ENCODE peak calls at places on chromosomes 12 and 14, in four cellular contexts. Y is tibial nerve, Z is PC-3, E is left lung. X is an unnamed sample.

GRCh38 chr14:89241934-89242670 is 174.9 kb downstream of the FOXN3 start:
- DNase-seq in Y (no peak), Z (peak; percentile 13), E (no peak), X (no peak)

GRCh38 chr14:102584871-102585869 is 7.3 kb upstream of the RCOR1 start:
- DNase-seq in Y (no peak), Z (peak; percentile 58), E (peak; percentile 58), X (no peak)

GRCh38 chr12:40819427-40820108 is 127.3 kb downstream of the CNTN1 start:
- DNase-seq in Y (no peak), Z (no peak), E (peak; percentile 55), X (no peak)

GRCh38 chr12:1801285-1801975 is 18.9 kb upstream of the LRTM2 start:
- DNase-seq in Y (peak; percentile 9), Z (no peak), E (peak; percentile 37), X (no peak)

GRCh38 chr14:93286212-93286890 is 46.5 kb downstream of the BTBD7 start:
- DNase-seq in Y (no peak), Z (no peak), E (no peak), X (no peak)

GRCh38 chr12:106913456-106913855 is 42.3 kb upstream of the TMEM263 start:
- DNase-seq in Y (no peak), Z (no peak), E (peak; percentile 43), X (no peak)

GRCh38 chr14:71690478-71690877 is 241.8 kb upstream of the RGS6 start:
- DNase-seq in Y (no peak), Z (no peak), E (no peak), X (no peak)

GRCh38 chr12:56086096-56086495 is 6.1 kb downstream of the ERBB3 start:
- DNase-seq in Y (no peak), Z (peak; percentile 90), E (no peak), X (no peak)

GRCh38 chr12:30829876-30830275 is 75.1 kb upstream of the CAPRIN2 start:
- DNase-seq in Y (no peak), Z (no peak), E (no peak), X (no peak)

GRCh38 chr14:96285667-96286066 is 29.7 kb downstream of the BDKRB1 start:
- DNase-seq in Y (no peak), Z (no peak), E (no peak), X (no peak)

GRCh38 chr14:69693823-69694729 is 72.9 kb upstream of the SRSF5 start:
- DNase-seq in Y (no peak), Z (no peak), E (no peak), X (no peak)

GRCh38 chr12:64186789-64187188 is 35.3 kb downstream of the KICS2 start:
- DNase-seq in Y (no peak), Z (peak; percentile 50), E (no peak), X (no peak)

GRCh38 chr14:68222726-68223125 is 403.1 kb downstream of the RAD51B start:
- DNase-seq in Y (no peak), Z (no peak), E (no peak), X (no peak)

GRCh38 chr12:79344855-79345840 is 345.6 kb downstream of the PAWR start:
- DNase-seq in Y (no peak), Z (peak; percentile 77), E (no peak), X (no peak)

GRCh38 chr14:65287264-65288131 is 125.0 kb upstream of the FUT8 start:
- DNase-seq in Y (no peak), Z (no peak), E (peak; percentile 71), X (peak; percentile 6)

GRCh38 chr12:51549637-51550036 is 41.4 kb upstream of the SCN8A start:
- DNase-seq in Y (no peak), Z (no peak), E (no peak), X (no peak)

GRCh38 chr12:3034067-3034750 is 43.0 kb upstream of the TSPAN9 start:
- DNase-seq in Y (peak; percentile 31), Z (peak; percentile 59), E (no peak), X (no peak)

GRCh38 chr14:54893151-54893760 is 9.4 kb downstream of the GCH1 start:
- DNase-seq in Y (no peak), Z (peak; percentile 99), E (no peak), X (no peak)

GRCh38 chr12:1429980-1430379 is 164.4 kb downstream of the FBXL14 start:
- DNase-seq in Y (no peak), Z (peak; percentile 56), E (no peak), X (no peak)

GRCh38 chr12:93784339-93785086 is 107.3 kb downstream of the CRADD start:
- DNase-seq in Y (peak; percentile 30), Z (peak; percentile 79), E (no peak), X (peak; percentile 18)

GRCh38 chr14:97776890-97777564 is 979.8 kb downstream of the VRK1 start:
- DNase-seq in Y (no peak), Z (peak; percentile 68), E (no peak), X (no peak)

GRCh38 chr12:57889541-57889989 is 43.0 kb upstream of the CTDSP2 start:
- DNase-seq in Y (peak; percentile 67), Z (no peak), E (peak; percentile 78), X (no peak)

GRCh38 chr14:67942311-67942710 is 122.7 kb downstream of the RAD51B start:
- DNase-seq in Y (no peak), Z (no peak), E (no peak), X (no peak)

GRCh38 chr12:45638386-45638785 is 91.1 kb upstream of the ARID2 start:
- DNase-seq in Y (no peak), Z (no peak), E (no peak), X (no peak)

GRCh38 chr12:54369597-54370217 is 5.4 kb upstream of the GPR84 start:
- DNase-seq in Y (no peak), Z (no peak), E (no peak), X (no peak)

GRCh38 chr14:32254952-32255679 is 52.0 kb upstream of the RNU6-8 start:
- DNase-seq in Y (peak; percentile 62), Z (peak; percentile 83), E (no peak), X (peak; percentile 14)

GRCh38 chr12:62166525-62166924 is 93.7 kb upstream of the USP15 start:
- DNase-seq in Y (no peak), Z (no peak), E (no peak), X (no peak)

GRCh38 chr14:42013560-42013959 is 406.9 kb downstream of the LRFN5 start:
- DNase-seq in Y (no peak), Z (peak; percentile 59), E (no peak), X (no peak)

GRCh38 chr12:106030210-106031175 is 108.3 kb downstream of the NUAK1 start:
- DNase-seq in Y (no peak), Z (peak; percentile 93), E (no peak), X (no peak)

GRCh38 chr12:24488091-24488596 is 460.8 kb downstream of the BCAT1 start:
- DNase-seq in Y (no peak), Z (peak; percentile 4), E (no peak), X (no peak)

GRCh38 chr12:51127050-51127729 is 43.8 kb upstream of the CSRNP2 start:
- DNase-seq in Y (no peak), Z (no peak), E (no peak), X (no peak)

GRCh38 chr14:103292426-103293374 is 41.3 kb upstream of the EIF5 start:
- DNase-seq in Y (peak; percentile 67), Z (peak; percentile 84), E (peak; percentile 90), X (peak; percentile 38)

GRCh38 chr14:73239463-73240241 is 2.3 kb downstream of the PAPLN start:
- DNase-seq in Y (peak; percentile 51), Z (peak; percentile 47), E (no peak), X (no peak)

GRCh38 chr14:104132981-104133380 is 5.4 kb upstream of the KIF26A start:
- DNase-seq in Y (no peak), Z (no peak), E (peak; percentile 39), X (no peak)

GRCh38 chr14:101471723-101472517 is 89.4 kb upstream of the DIO3 start:
- DNase-seq in Y (no peak), Z (no peak), E (no peak), X (no peak)

GRCh38 chr12:80598004-80598606 is 109.3 kb upstream of the MYF6 start:
- DNase-seq in Y (no peak), Z (peak; percentile 72), E (no peak), X (no peak)

GRCh38 chr14:85534435-85534834 is 4.5 kb downstream of the FLRT2 start:
- DNase-seq in Y (no peak), Z (no peak), E (no peak), X (no peak)
- H3K27me3 ChIP-seq in Y (peaks cover 10% of the 10 kb centered on the region), Z (peaks cover 9% of the 10 kb centered on the region), E (peaks cover 51% of the 10 kb centered on the region), X (peaks cover 6% of the 10 kb centered on the region)

DNA sequence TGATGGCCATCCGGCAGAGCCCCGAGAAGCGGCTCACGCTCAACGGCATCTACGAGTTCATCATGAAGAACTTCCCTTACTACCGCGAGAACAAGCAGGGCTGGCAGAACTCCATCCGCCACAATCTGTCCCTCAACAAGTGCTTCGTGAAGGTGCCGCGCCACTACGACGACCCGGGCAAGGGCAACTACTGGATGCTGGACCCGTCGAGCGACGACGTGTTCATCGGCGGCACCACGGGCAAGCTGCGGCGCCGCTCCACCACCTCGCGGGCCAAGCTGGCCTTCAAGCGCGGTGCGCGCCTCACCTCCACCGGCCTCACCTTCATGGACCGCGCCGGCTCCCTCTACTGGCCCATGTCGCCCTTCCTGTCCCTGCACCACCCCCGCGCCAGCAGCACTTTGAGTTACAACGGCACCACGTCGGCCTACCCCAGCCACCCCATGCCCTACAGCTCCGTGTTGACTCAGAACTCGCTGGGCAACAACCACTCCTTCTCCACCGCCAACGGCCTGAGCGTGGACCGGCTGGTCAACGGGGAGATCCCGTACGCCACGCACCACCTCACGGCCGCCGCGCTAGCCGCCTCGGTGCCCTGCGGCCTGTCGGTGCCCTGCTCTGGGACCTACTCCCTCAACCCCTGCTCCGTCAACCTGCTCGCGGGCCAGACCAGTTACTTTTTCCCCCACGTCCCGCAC is 1.4 kb downstream of the FOXG1 start:
- DNase-seq in Y (no peak), Z (no peak), E (peak; percentile 74), X (no peak)
- H3K27ac ChIP-seq in Y (no peak overlapping the region), Z (no peak overlapping the region), E (no peak overlapping the region), X (no peak overlapping the region)

DNA sequence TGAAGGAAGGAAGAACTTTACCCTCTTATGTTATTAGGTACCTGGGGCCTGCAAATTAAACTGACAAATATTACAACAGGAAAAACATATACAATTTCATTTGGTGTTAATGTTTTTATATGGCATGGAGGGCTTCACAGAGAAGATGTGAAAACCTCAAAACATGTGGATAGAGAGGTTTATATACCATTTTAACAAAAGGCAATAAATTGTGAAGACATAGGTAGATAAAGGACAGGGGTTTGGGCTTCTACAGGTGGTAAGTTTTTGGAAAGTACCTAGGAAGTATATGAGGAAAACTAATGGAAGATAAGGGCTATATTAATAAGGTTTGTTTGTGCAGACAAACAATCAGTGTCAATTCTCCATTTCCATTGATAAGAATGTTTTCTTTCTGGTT is 95.1 kb upstream of the ATF7IP start:
- DNase-seq in Y (no peak), Z (no peak), E (no peak), X (no peak)
- H3K27me3 ChIP-seq in Y (no peaks in the 10 kb centered on the region), Z (no peaks in the 10 kb centered on the region), E (no peaks in the 10 kb centered on the region), X (no peaks in the 10 kb centered on the region)

DNA sequence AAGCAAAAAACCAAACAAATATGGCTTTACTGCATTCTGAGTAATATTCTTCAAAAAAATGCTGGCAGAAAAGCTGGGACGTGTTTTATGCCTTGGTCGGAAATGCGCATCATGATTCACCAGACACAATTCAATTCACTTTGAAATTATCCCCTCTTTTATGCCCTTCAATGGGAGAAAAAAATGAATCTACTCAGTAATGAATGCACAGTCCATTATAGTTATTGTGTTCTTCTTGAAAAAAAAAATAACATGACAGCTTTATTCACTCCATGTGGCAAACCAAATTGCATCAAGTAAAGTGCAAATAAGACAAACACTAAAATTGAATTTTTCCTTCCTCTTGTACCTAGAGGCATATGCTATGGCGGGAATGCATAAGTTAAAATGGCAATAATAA is 159.4 kb upstream of the IFNG-AS1 start:
- DNase-seq in Y (no peak), Z (no peak), E (no peak), X (no peak)
- H3K27ac ChIP-seq in Y (no peak overlapping the region), Z (no peak overlapping the region), E (no peak overlapping the region), X (no peak overlapping the region)